ENCODE peak calls at places on chromosome 18, in five cellular contexts. S, O, T, N and I are unnamed samples.

GRCh38 chr18:46291149-46291548 is 187.0 kb downstream of the HAUS1 start:
- DNase-seq in S (no peak), O (no peak), T (no peak), N (no peak), I (no peak)

GRCh38 chr18:9095297-9096012 is 7.0 kb upstream of the NDUFV2 start:
- DNase-seq in S (no peak), O (no peak), T (no peak), N (peak), I (peak)

GRCh38 chr18:37450434-37451133 is 115.0 kb downstream of the CELF4 start:
- DNase-seq in S (no peak), O (peak), T (no peak), N (no peak), I (no peak)

GRCh38 chr18:12904012-12904516 is 20.0 kb upstream of the PTPN2 start:
- DNase-seq in S (no peak), O (no peak), T (no peak), N (no peak), I (no peak)

GRCh38 chr18:50138181-50139064 is 56.5 kb downstream of the MYO5B start:
- DNase-seq in S (no peak), O (no peak), T (no peak), N (no peak), I (no peak)

GRCh38 chr18:51195602-51196115 is 1.8 kb downstream of the MEX3C start:
- DNase-seq in S (peak), O (no peak), T (peak), N (peak), I (no peak)

GRCh38 chr18:47187721-47188120 is 11.6 kb upstream of the IER3IP1 start:
- DNase-seq in S (no peak), O (no peak), T (no peak), N (no peak), I (no peak)

GRCh38 chr18:27996792-27997191 is 180.1 kb downstream of the CDH2 start:
- DNase-seq in S (no peak), O (no peak), T (no peak), N (no peak), I (no peak)

GRCh38 chr18:9906407-9906955 is 7.3 kb upstream of the VAPA start:
- DNase-seq in S (no peak), O (no peak), T (no peak), N (no peak), I (no peak)

GRCh38 chr18:2914844-2915243 is 68.0 kb downstream of the EMILIN2 start:
- DNase-seq in S (no peak), O (no peak), T (no peak), N (no peak), I (no peak)

GRCh38 chr18:49081511-49082146 is 130.9 kb upstream of the SMAD7 start:
- DNase-seq in S (no peak), O (no peak), T (no peak), N (no peak), I (no peak)

GRCh38 chr18:59400407-59400806 is 41.3 kb upstream of the LMAN1 start:
- DNase-seq in S (no peak), O (no peak), T (no peak), N (no peak), I (no peak)

GRCh38 chr18:7728297-7728696 is 161.2 kb downstream of the PTPRM start:
- DNase-seq in S (no peak), O (no peak), T (no peak), N (no peak), I (no peak)

GRCh38 chr18:63365909-63366269 is 1.1 kb downstream of the KDSR start:
- DNase-seq in S (peak), O (no peak), T (peak), N (no peak), I (no peak)

GRCh38 chr18:24499814-24500601 is 39.6 kb downstream of the HRH4 start:
- DNase-seq in S (no peak), O (no peak), T (no peak), N (no peak), I (no peak)

GRCh38 chr18:78130232-78131195 is 849.1 kb upstream of the SALL3 start:
- DNase-seq in S (no peak), O (no peak), T (no peak), N (no peak), I (no peak)

GRCh38 chr18:77103991-77104521 is 28.5 kb downstream of the MBP start:
- DNase-seq in S (no peak), O (no peak), T (no peak), N (no peak), I (no peak)

GRCh38 chr18:47718646-47719045 is 211.8 kb downstream of the SMAD2 start:
- DNase-seq in S (no peak), O (no peak), T (no peak), N (no peak), I (no peak)

GRCh38 chr18:2657788-2658458 is 2.4 kb downstream of the SMCHD1 start:
- DNase-seq in S (no peak), O (no peak), T (peak), N (no peak), I (no peak)

GRCh38 chr18:75868031-75868430 is 440.5 kb upstream of the SMIM21 start:
- DNase-seq in S (no peak), O (no peak), T (no peak), N (no peak), I (no peak)

GRCh38 chr18:52339891-52340371 is at the start of gene DCC:
- DNase-seq in S (peak), O (peak), T (peak), N (no peak), I (no peak)

GRCh38 chr18:58209326-58209725 is 165.3 kb downstream of the NEDD4L start:
- DNase-seq in S (no peak), O (no peak), T (no peak), N (no peak), I (no peak)

GRCh38 chr18:29250843-29251242 is 1073.9 kb upstream of the CDH2 start:
- DNase-seq in S (no peak), O (no peak), T (no peak), N (no peak), I (no peak)

GRCh38 chr18:41881285-41881684 is 73.7 kb upstream of the PIK3C3 start:
- DNase-seq in S (no peak), O (no peak), T (no peak), N (no peak), I (no peak)